ENCODE peak calls at places on chromosome 16, in ten cellular contexts. P is HFFc6; X is EH; C is stimulated activated CD4-positive, alpha-beta T cell treated with anti-CD3 and anti-CD28 coated beads, Interleukin-1b, Interleukin-23, amount 100 ng/mL, for 48 hours; S is effector memory CD8-positive, alpha-beta T cell; I is T follicular helper cell; F is NCI-H510A treated with DMSO at 0.1 percent for 48 hours; W is T-helper 1 cell; N is AML-193; Y is dermis microvascular lymphatic vessel endothelial cell. E is an unnamed sample.

GRCh38 chr16:10465821-10466220 is 80.0 kb downstream of the ATF7IP2 start:
- DNase-seq in P (no peak), X (peak; percentile 16), C (no peak), S (no peak), I (no peak), F (no peak), W (no peak), N (no peak), Y (no peak), E (no peak)

GRCh38 chr16:26396511-26397235 is 670.1 kb upstream of the C16orf82 start:
- DNase-seq in P (no peak), X (no peak), C (no peak), S (no peak), I (no peak), F (no peak), W (no peak), N (peak; percentile 1), Y (no peak), E (no peak)

GRCh38 chr16:68414581-68414980 is 33.7 kb downstream of the SMPD3 start:
- DNase-seq in P (no peak), X (no peak), C (no peak), S (no peak), I (no peak), F (no peak), W (no peak), N (no peak), Y (no peak), E (no peak)

GRCh38 chr16:52470601-52471000 is 76.3 kb downstream of the TOX3 start:
- DNase-seq in P (no peak), X (no peak), C (no peak), S (no peak), I (no peak), F (peak; percentile 88), W (no peak), N (no peak), Y (no peak), E (no peak)

GRCh38 chr16:69407702-69408323 is 16.6 kb upstream of the CYB5B start:
- DNase-seq in P (no peak), X (no peak), C (no peak), S (no peak), I (no peak), F (no peak), W (no peak), N (no peak), Y (no peak), E (no peak)

GRCh38 chr16:4506450-4506849 is 30.3 kb downstream of the HMOX2 start:
- DNase-seq in P (peak; percentile 67), X (peak; percentile 78), C (peak; percentile 57), S (peak; percentile 48), I (peak; percentile 45), F (peak; percentile 28), W (peak; percentile 47), N (peak; percentile 70), Y (peak; percentile 55), E (peak; percentile 81)

GRCh38 chr16:65510850-65511249 is 389.0 kb upstream of the CDH11 start:
- DNase-seq in P (no peak), X (peak; percentile 29), C (no peak), S (no peak), I (no peak), F (no peak), W (no peak), N (no peak), Y (no peak), E (no peak)

GRCh38 chr16:57039148-57039812 is 49.9 kb downstream of the NLRC5 start:
- DNase-seq in P (peak; percentile 18), X (peak; percentile 87), C (peak; percentile 34), S (no peak), I (no peak), F (no peak), W (no peak), N (peak; percentile 97), Y (no peak), E (no peak)

GRCh38 chr16:25950586-25951201 is 258.9 kb downstream of the HS3ST4 start:
- DNase-seq in P (no peak), X (no peak), C (no peak), S (no peak), I (no peak), F (peak; percentile 79), W (no peak), N (no peak), Y (no peak), E (no peak)

GRCh38 chr16:79519448-79519847 is 81.1 kb downstream of the MAF start:
- DNase-seq in P (no peak), X (no peak), C (no peak), S (no peak), I (no peak), F (peak; percentile 61), W (no peak), N (no peak), Y (no peak), E (peak; percentile 41)

GRCh38 chr16:47905771-47906170 is 250.0 kb downstream of the ABCC12 start:
- DNase-seq in P (peak; percentile 66), X (peak; percentile 45), C (no peak), S (no peak), I (no peak), F (no peak), W (no peak), N (no peak), Y (no peak), E (no peak)

GRCh38 chr16:24841291-24841690 is 4.5 kb upstream of the SLC5A11 start:
- DNase-seq in P (no peak), X (no peak), C (no peak), S (no peak), I (no peak), F (no peak), W (no peak), N (no peak), Y (no peak), E (no peak)

GRCh38 chr16:81861503-81861902 is 82.4 kb downstream of the PLCG2 start:
- DNase-seq in P (no peak), X (no peak), C (no peak), S (no peak), I (no peak), F (no peak), W (no peak), N (no peak), Y (no peak), E (no peak)

GRCh38 chr16:14132696-14133048 is 61.6 kb downstream of the MRTFB start:
- DNase-seq in P (peak; percentile 4), X (no peak), C (no peak), S (no peak), I (no peak), F (no peak), W (no peak), N (no peak), Y (no peak), E (no peak)

GRCh38 chr16:84611041-84611440 is 6.8 kb downstream of the COTL1 start:
- DNase-seq in P (no peak), X (peak; percentile 53), C (no peak), S (no peak), I (no peak), F (no peak), W (no peak), N (no peak), Y (no peak), E (no peak)

GRCh38 chr16:51705142-51705541 is 554.1 kb upstream of the SALL1 start:
- DNase-seq in P (no peak), X (no peak), C (no peak), S (no peak), I (no peak), F (no peak), W (no peak), N (no peak), Y (no peak), E (no peak)

E was measured in body of pancreas.